ENCODE peak calls at places on chromosomes 6 and 20, in five cellular contexts. Z is AG04450, T is G401, K is GM23248, I is fibroblast of pulmonary artery. Y is an unnamed sample.

GRCh38 chr6:131001945-131002661 is 60.9 kb downstream of the EPB41L2 start:
- DNase-seq in Z (no peak), T (no peak), K (no peak), I (peak), Y (no peak)

GRCh38 chr6:3296537-3297453 is 38.0 kb downstream of the PSMG4 start:
- DNase-seq in Z (no peak), T (no peak), K (no peak), I (no peak), Y (peak)

GRCh38 chr6:143579703-143580102 is 68.2 kb upstream of the FUCA2 start:
- DNase-seq in Z (peak), T (no peak), K (peak), I (peak), Y (peak)

GRCh38 chr20:41178904-41179432 is 41.6 kb downstream of the PLCG1 start:
- DNase-seq in Z (no peak), T (peak), K (no peak), I (peak), Y (no peak)

GRCh38 chr6:104718672-104719071 is 141.0 kb downstream of the HACE1 start:
- DNase-seq in Z (no peak), T (no peak), K (no peak), I (peak), Y (no peak)

GRCh38 chr6:76230711-76231110 is 158.2 kb upstream of the IMPG1 start:
- DNase-seq in Z (no peak), T (no peak), K (no peak), I (no peak), Y (peak)

GRCh38 chr6:137031122-137031521 is 13.6 kb downstream of the IL20RA start:
- DNase-seq in Z (no peak), T (no peak), K (no peak), I (no peak), Y (no peak)

GRCh38 chr6:57822896-57823358 is 505.5 kb downstream of the PRIM2 start:
- DNase-seq in Z (no peak), T (no peak), K (no peak), I (peak), Y (peak)

GRCh38 chr6:53165333-53165732 is 16.7 kb upstream of the GCM1 start:
- DNase-seq in Z (peak), T (no peak), K (peak), I (no peak), Y (no peak)